ENCODE peak calls at places on chromosome 1, in five cellular contexts. D is SK-N-SH, N is fibroblast of lung, G is endothelial cell of umbilical vein, S is PC-3. I is an unnamed sample.
A peak's percentile ranks its signal among the peaks of the same experiment; 100 is the strongest.

GRCh38 chr1:154859151-154859785 is 10.8 kb downstream of the KCNN3 start:
- DNase-seq in N (no peak), G (no peak), D (no peak), S (no peak), I (peak; percentile 63)

GRCh38 chr1:2368053-2368744 is 23.2 kb downstream of the MORN1 start:
- DNase-seq in S (no peak), D (no peak), G (no peak), N (no peak), I (no peak)

GRCh38 chr1:158045639-158046038 is 52.2 kb downstream of the KIRREL1 start:
- DNase-seq in N (peak; percentile 59), S (no peak), G (peak; percentile 72), D (no peak), I (no peak)

GRCh38 chr1:160362168-160362941 is 4.5 kb upstream of the NHLH1 start:
- DNase-seq in S (no peak), N (peak; percentile 43), D (no peak), G (no peak), I (no peak)

GRCh38 chr1:115062542-115063004 is 26.7 kb downstream of the TSPAN2 start:
- DNase-seq in S (peak; percentile 93), G (peak; percentile 68), N (no peak), D (no peak), I (no peak)

GRCh38 chr1:40450491-40451237 is 388 bp downstream of the ZFP69B start:
- DNase-seq in D (peak; percentile 43), G (peak; percentile 67), N (peak; percentile 50), S (peak; percentile 54), I (peak; percentile 81)

GRCh38 chr1:1001057-1001630 is 1.2 kb upstream of the HES4 start:
- DNase-seq in D (peak; percentile 46), N (no peak), G (no peak), S (no peak), I (no peak)

GRCh38 chr1:180945551-180945950 is 32.9 kb downstream of the KIAA1614 start:
- DNase-seq in G (no peak), D (peak; percentile 25), S (no peak), N (no peak), I (no peak)

GRCh38 chr1:180632326-180633088 is 685 bp downstream of the XPR1 start:
- DNase-seq in N (no peak), S (peak; percentile 19), D (peak; percentile 81), G (peak; percentile 62), I (peak; percentile 81)

GRCh38 chr1:91924146-91924545 is 25.1 kb upstream of the BRDT start:
- DNase-seq in S (peak; percentile 55), N (peak; percentile 89), G (peak; percentile 37), D (no peak), I (no peak)

GRCh38 chr1:150473659-150474058 is 13.6 kb upstream of the TARS2 start:
- DNase-seq in G (no peak), D (no peak), N (no peak), S (no peak), I (no peak)

GRCh38 chr1:187266051-187266450 is 437.3 kb downstream of the PLA2G4A start:
- DNase-seq in S (no peak), N (no peak), G (no peak), D (no peak), I (no peak)

GRCh38 chr1:234495231-234495990 is 16.4 kb upstream of the TARBP1 start:
- DNase-seq in S (peak; percentile 78), N (peak; percentile 72), G (no peak), D (no peak), I (peak; percentile 85)

GRCh38 chr1:168794057-168794456 is 65.1 kb upstream of the DPT start:
- DNase-seq in D (no peak), S (no peak), G (no peak), N (no peak), I (no peak)

GRCh38 chr1:161266096-161266679 is 7.6 kb downstream of the PCP4L1 start:
- DNase-seq in N (no peak), D (no peak), S (peak; percentile 41), G (no peak), I (no peak)

GRCh38 chr1:167659440-167659839 is 29.4 kb downstream of the RCSD1 start:
- DNase-seq in D (peak; percentile 32), S (no peak), N (no peak), G (peak; percentile 72), I (no peak)

GRCh38 chr1:78676347-78676982 is 26.8 kb downstream of the IFI44 start:
- DNase-seq in D (peak; percentile 28), G (peak; percentile 70), S (peak; percentile 81), N (peak; percentile 86), I (peak; percentile 88)

GRCh38 chr1:93631626-93632365 is 49.8 kb downstream of the BCAR3 start:
- DNase-seq in G (no peak), N (peak; percentile 42), D (peak; percentile 38), S (no peak), I (peak; percentile 70)

GRCh38 chr1:30315185-30315960 is 408.0 kb downstream of the MATN1 start:
- DNase-seq in D (no peak), N (no peak), G (no peak), S (no peak), I (peak; percentile 65)

GRCh38 chr1:224753491-224753890 is 137.4 kb downstream of the CNIH3 start:
- DNase-seq in S (no peak), G (no peak), N (no peak), D (no peak), I (no peak)

GRCh38 chr1:9793291-9793690 is 30.5 kb downstream of the CLSTN1 start:
- DNase-seq in G (no peak), D (no peak), S (no peak), N (no peak), I (no peak)
- H4K20me1 ChIP-seq in G (peaks cover 2% of the 10 kb centered on the region), D (peaks cover 64% of the 10 kb centered on the region), S (peaks cover 18% of the 10 kb centered on the region), N (peaks cover 2% of the 10 kb centered on the region), I (peaks cover 18% of the 10 kb centered on the region)

GRCh38 chr1:198086051-198086745 is 70.6 kb upstream of the NEK7 start:
- DNase-seq in D (no peak), G (peak; percentile 89), S (no peak), N (no peak), I (no peak)

GRCh38 chr1:198083549-198083948 is 73.2 kb upstream of the NEK7 start:
- DNase-seq in N (no peak), D (no peak), S (no peak), G (no peak), I (no peak)

GRCh38 chr1:198084509-198084908 is 72.3 kb upstream of the NEK7 start:
- DNase-seq in G (no peak), D (no peak), N (no peak), S (no peak), I (no peak)

GRCh38 chr1:198087831-198088230 is 69.0 kb upstream of the NEK7 start:
- DNase-seq in N (no peak), S (no peak), D (no peak), G (peak; percentile 1), I (no peak)

DNA sequence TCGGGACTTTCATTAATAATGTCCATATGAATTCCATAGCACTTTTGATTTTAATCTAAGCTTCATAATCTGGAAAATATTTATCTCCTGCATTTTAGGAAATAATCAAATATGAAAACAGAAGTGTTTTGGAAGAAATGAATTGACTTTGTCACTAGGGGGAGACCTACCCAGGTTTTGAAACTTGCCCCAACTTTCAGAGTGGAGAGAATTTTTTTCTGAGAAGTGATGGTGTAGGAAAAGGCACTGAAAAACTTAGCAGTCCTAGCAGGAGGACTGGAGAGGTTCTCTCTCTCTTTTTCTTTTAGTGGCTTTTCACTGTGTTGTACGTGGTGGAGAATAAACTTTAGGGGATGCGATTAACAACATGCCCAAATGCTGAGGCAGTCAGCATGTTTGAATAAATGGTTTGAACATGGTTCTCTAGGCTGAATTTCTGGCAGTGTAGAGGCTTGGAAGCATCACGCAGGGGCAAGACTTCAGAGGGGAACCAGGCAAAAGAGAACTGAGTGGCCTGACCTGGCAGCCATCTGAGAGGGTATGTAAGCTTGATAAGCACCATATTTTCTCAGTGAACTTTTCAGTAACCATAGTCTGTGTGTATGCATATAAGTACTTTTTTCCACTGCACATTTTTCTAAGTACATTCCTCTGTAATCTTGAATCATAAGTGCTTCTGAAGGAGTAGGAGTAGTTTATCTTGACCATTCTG is 68.3 kb upstream of the NEK7 start:
- DNase-seq in D (peak; percentile 13), G (peak; percentile 69), S (peak; percentile 56), N (peak; percentile 73), I (peak; percentile 77)
- H3K9ac ChIP-seq in D (peak overlapping the region; percentile 32), G (no peak overlapping the region), S (no peak overlapping the region), N (no peak overlapping the region), I (no peak overlapping the region)

GRCh38 chr1:198936371-198937083 is 297.7 kb downstream of the PTPRC start:
- DNase-seq in N (peak; percentile 47), S (no peak), D (no peak), G (peak; percentile 72), I (peak; percentile 63)
- H3K27ac ChIP-seq in N (peak overlapping the region; percentile 62), S (peak overlapping the region; percentile 89), D (peak overlapping the region; percentile 96), G (peak overlapping the region; percentile 95), I (peak overlapping the region; percentile 76)

DNA sequence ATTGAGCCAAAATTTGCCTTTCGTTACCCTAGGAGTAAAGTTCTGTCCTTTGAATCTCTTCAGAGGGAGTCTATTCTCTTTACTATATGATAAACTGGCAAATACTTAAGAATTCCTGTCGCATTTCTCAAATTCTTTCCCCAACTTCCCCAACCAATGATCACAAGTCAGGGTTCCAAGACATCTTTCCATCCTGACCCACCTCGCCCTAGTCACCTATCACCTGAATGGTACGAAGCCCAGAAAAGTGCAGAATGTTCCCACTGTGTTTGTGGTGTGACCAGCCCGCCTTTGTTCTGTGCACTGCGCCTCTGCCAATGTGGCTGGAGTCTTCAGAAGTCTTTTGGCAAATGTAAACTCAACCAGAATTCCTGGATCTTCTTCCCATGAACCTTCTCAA is 132.5 kb downstream of the RNF220 start:
- DNase-seq in N (no peak), S (no peak), G (no peak), D (no peak), I (no peak)
- H4K20me1 ChIP-seq in N (no peaks in the 10 kb centered on the region), S (no peaks in the 10 kb centered on the region), G (no peaks in the 10 kb centered on the region), D (no peaks in the 10 kb centered on the region), I (no peaks in the 10 kb centered on the region)

GRCh38 chr1:230172016-230172356 is 104.9 kb downstream of the GALNT2 start:
- DNase-seq in N (no peak), G (no peak), S (no peak), D (no peak), I (no peak)

GRCh38 chr1:230171337-230172015 is 104.4 kb downstream of the GALNT2 start:
- DNase-seq in S (peak; percentile 75), G (no peak), D (no peak), N (peak; percentile 49), I (no peak)

GRCh38 chr1:230169454-230170152 is 102.6 kb downstream of the GALNT2 start:
- DNase-seq in G (no peak), S (no peak), D (no peak), N (peak; percentile 28), I (no peak)

GRCh38 chr1:230170153-230170547 is 103.1 kb downstream of the GALNT2 start:
- DNase-seq in G (no peak), D (no peak), N (no peak), S (no peak), I (no peak)

GRCh38 chr1:230170610-230171009 is 103.6 kb downstream of the GALNT2 start:
- DNase-seq in S (no peak), G (no peak), D (no peak), N (no peak), I (no peak)
- H3K9ac ChIP-seq in S (no peak overlapping the region), G (no peak overlapping the region), D (no peak overlapping the region), N (no peak overlapping the region), I (no peak overlapping the region)

DNA sequence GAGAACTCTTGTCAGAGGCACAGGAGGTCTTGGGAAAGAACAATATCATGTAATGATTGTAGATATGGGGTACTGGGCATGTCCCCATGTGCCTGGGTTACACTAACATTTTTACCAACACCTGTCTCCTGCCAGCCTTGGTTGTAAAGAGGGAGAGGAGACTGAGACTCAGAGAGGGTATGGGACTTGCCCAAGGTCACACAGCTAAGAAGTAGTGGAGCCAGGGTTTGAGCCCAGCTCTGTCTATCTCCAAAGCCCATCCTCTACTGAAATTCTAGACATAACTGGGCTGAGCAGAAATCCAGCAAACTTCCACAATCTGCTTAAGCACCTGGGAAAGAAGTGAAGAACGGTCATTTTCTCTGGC is 2.6 kb upstream of the THEMIS2 start:
- DNase-seq in D (no peak), S (no peak), N (no peak), G (no peak), I (no peak)
- H3K27ac ChIP-seq in D (no peak overlapping the region), S (no peak overlapping the region), N (no peak overlapping the region), G (no peak overlapping the region), I (no peak overlapping the region)